ENCODE peak calls at places on chromosomes 16 and 17, in six cellular contexts. One of them, this sample, is unnamed.

GRCh38 chr16:80541306-80541694 is 507 bp downstream of the DYNLRB2 start:
- DNase-seq in GM06990: no peak
- DNase-seq in H1: no peak
- DNase-seq in Caco-2: no peak
- DNase-seq in Calu3: no peak
- DNase-seq in transverse colon: no peak
- DNase-seq in this sample: no peak

GRCh38 chr17:33260638-33261037 is 32.5 kb downstream of the ASIC2 start:
- DNase-seq in GM06990: no peak
- DNase-seq in H1: peak
- DNase-seq in Caco-2: no peak
- DNase-seq in Calu3: no peak
- DNase-seq in transverse colon: peak
- DNase-seq in this sample: no peak

GRCh38 chr17:69284646-69285045 is 42.3 kb downstream of the ABCA5 start:
- DNase-seq in GM06990: no peak
- DNase-seq in H1: no peak
- DNase-seq in Caco-2: no peak
- DNase-seq in Calu3: no peak
- DNase-seq in transverse colon: no peak
- DNase-seq in this sample: no peak

GRCh38 chr17:17680477-17681186 is 626 bp upstream of the RAI1 start:
- DNase-seq in GM06990: no peak
- DNase-seq in H1: no peak
- DNase-seq in Caco-2: no peak
- DNase-seq in Calu3: no peak
- DNase-seq in transverse colon: no peak
- DNase-seq in this sample: no peak

GRCh38 chr17:3712811-3713463 is 10.8 kb upstream of the HASPIN start:
- DNase-seq in GM06990: no peak
- DNase-seq in H1: no peak
- DNase-seq in Caco-2: no peak
- DNase-seq in Calu3: no peak
- DNase-seq in transverse colon: no peak
- DNase-seq in this sample: no peak

GRCh38 chr16:2090819-2091721 is 43.3 kb downstream of the TSC2 start:
- DNase-seq in GM06990: no peak
- DNase-seq in H1: peak
- DNase-seq in Caco-2: peak
- DNase-seq in Calu3: peak
- DNase-seq in transverse colon: peak
- DNase-seq in this sample: peak

GRCh38 chr17:57132663-57133062 is 47.6 kb downstream of the AKAP1 start:
- DNase-seq in GM06990: no peak
- DNase-seq in H1: no peak
- DNase-seq in Caco-2: no peak
- DNase-seq in Calu3: no peak
- DNase-seq in transverse colon: no peak
- DNase-seq in this sample: no peak

GRCh38 chr16:78133919-78134318 is 34.5 kb downstream of the WWOX start:
- DNase-seq in GM06990: no peak
- DNase-seq in H1: no peak
- DNase-seq in Caco-2: peak
- DNase-seq in Calu3: no peak
- DNase-seq in transverse colon: no peak
- DNase-seq in this sample: no peak

GRCh38 chr17:49577978-49578893 is 2.6 kb downstream of the NXPH3 start:
- DNase-seq in GM06990: no peak
- DNase-seq in H1: no peak
- DNase-seq in Caco-2: no peak
- DNase-seq in Calu3: no peak
- DNase-seq in transverse colon: no peak
- DNase-seq in this sample: no peak

GRCh38 chr17:40556884-40557414 is 8.3 kb downstream of the CCR7 start:
- DNase-seq in GM06990: no peak
- DNase-seq in H1: no peak
- DNase-seq in Caco-2: no peak
- DNase-seq in Calu3: no peak
- DNase-seq in transverse colon: no peak
- DNase-seq in this sample: no peak

GRCh38 chr17:80765241-80766022 is 220.8 kb downstream of the RPTOR start:
- DNase-seq in GM06990: no peak
- DNase-seq in H1: no peak
- DNase-seq in Caco-2: no peak
- DNase-seq in Calu3: no peak
- DNase-seq in transverse colon: no peak
- DNase-seq in this sample: no peak

GRCh38 chr17:80545499-80545826 is 825 bp downstream of the RPTOR start:
- DNase-seq in GM06990: no peak
- DNase-seq in H1: no peak
- DNase-seq in Caco-2: peak
- DNase-seq in Calu3: no peak
- DNase-seq in transverse colon: no peak
- DNase-seq in this sample: no peak

GRCh38 chr16:66342294-66342900 is 24.1 kb upstream of the CDH5 start:
- DNase-seq in GM06990: no peak
- DNase-seq in H1: peak
- DNase-seq in Caco-2: peak
- DNase-seq in Calu3: peak
- DNase-seq in transverse colon: no peak
- DNase-seq in this sample: peak

GRCh38 chr16:59459811-59460210 is 725.7 kb upstream of the GOT2 start:
- DNase-seq in GM06990: no peak
- DNase-seq in H1: no peak
- DNase-seq in Caco-2: no peak
- DNase-seq in Calu3: no peak
- DNase-seq in transverse colon: no peak
- DNase-seq in this sample: no peak

GRCh38 chr16:10390867-10391266 is 5.0 kb downstream of the ATF7IP2 start:
- DNase-seq in GM06990: no peak
- DNase-seq in H1: no peak
- DNase-seq in Caco-2: no peak
- DNase-seq in Calu3: no peak
- DNase-seq in transverse colon: no peak
- DNase-seq in this sample: no peak

GRCh38 chr16:78809535-78809934 is 710.1 kb downstream of the WWOX start:
- DNase-seq in GM06990: no peak
- DNase-seq in H1: no peak
- DNase-seq in Caco-2: no peak
- DNase-seq in Calu3: no peak
- DNase-seq in transverse colon: no peak
- DNase-seq in this sample: no peak

GRCh38 chr16:66248096-66248495 is 118.4 kb upstream of the CDH5 start:
- DNase-seq in GM06990: no peak
- DNase-seq in H1: no peak
- DNase-seq in Caco-2: no peak
- DNase-seq in Calu3: no peak
- DNase-seq in transverse colon: peak
- DNase-seq in this sample: no peak

GRCh38 chr17:15289285-15290185 is 24.4 kb upstream of the PMP22 start:
- DNase-seq in GM06990: no peak
- DNase-seq in H1: no peak
- DNase-seq in Caco-2: no peak
- DNase-seq in Calu3: peak
- DNase-seq in transverse colon: no peak
- DNase-seq in this sample: no peak

GRCh38 chr17:29588561-29589411 is 662 bp downstream of the GIT1 start:
- DNase-seq in GM06990: peak
- DNase-seq in H1: peak
- DNase-seq in Caco-2: peak
- DNase-seq in Calu3: peak
- DNase-seq in transverse colon: peak
- DNase-seq in this sample: no peak

GRCh38 chr17:74231846-74232713 is 18.7 kb downstream of the TTYH2 start:
- DNase-seq in GM06990: no peak
- DNase-seq in H1: no peak
- DNase-seq in Caco-2: no peak
- DNase-seq in Calu3: no peak
- DNase-seq in transverse colon: no peak
- DNase-seq in this sample: no peak

GRCh38 chr16:26709175-26709574 is 357.6 kb upstream of the C16orf82 start:
- DNase-seq in GM06990: no peak
- DNase-seq in H1: no peak
- DNase-seq in Caco-2: no peak
- DNase-seq in Calu3: no peak
- DNase-seq in transverse colon: no peak
- DNase-seq in this sample: no peak

GRCh38 chr16:29651950-29652349 is 11.1 kb upstream of the SPN start:
- DNase-seq in GM06990: no peak
- DNase-seq in H1: no peak
- DNase-seq in Caco-2: no peak
- DNase-seq in Calu3: no peak
- DNase-seq in transverse colon: no peak
- DNase-seq in this sample: no peak

GRCh38 chr16:1435921-1436697 is 5.2 kb downstream of the PERCC1 start:
- DNase-seq in GM06990: no peak
- DNase-seq in H1: no peak
- DNase-seq in Caco-2: peak
- DNase-seq in Calu3: no peak
- DNase-seq in transverse colon: no peak
- DNase-seq in this sample: no peak

GRCh38 chr16:80931985-80932720 is 74.5 kb downstream of the CMC2 start:
- DNase-seq in GM06990: peak
- DNase-seq in H1: peak
- DNase-seq in Caco-2: peak
- DNase-seq in Calu3: peak
- DNase-seq in transverse colon: peak
- DNase-seq in this sample: peak

GRCh38 chr17:6914711-6915110 is 81.1 kb upstream of the ALOX12 start:
- DNase-seq in GM06990: no peak
- DNase-seq in H1: no peak
- DNase-seq in Caco-2: peak
- DNase-seq in Calu3: no peak
- DNase-seq in transverse colon: no peak
- DNase-seq in this sample: no peak

GRCh38 chr17:8991514-8992285 is 26.2 kb upstream of the PIK3R5 start:
- DNase-seq in GM06990: no peak
- DNase-seq in H1: peak
- DNase-seq in Caco-2: peak
- DNase-seq in Calu3: peak
- DNase-seq in transverse colon: peak
- DNase-seq in this sample: peak
- TF ChIP-seq CTCF in GM06990: peak
- TF ChIP-seq CTCF in H1: peak
- TF ChIP-seq CTCF in Caco-2: peak
- TF ChIP-seq CTCF in Calu3: no peak
- TF ChIP-seq CTCF in transverse colon: peak
- TF ChIP-seq CTCF in this sample: peak

GRCh38 chr17:58593121-58593520 is 78.7 kb upstream of the MTMR4 start:
- DNase-seq in GM06990: no peak
- DNase-seq in H1: no peak
- DNase-seq in Caco-2: no peak
- DNase-seq in Calu3: no peak
- DNase-seq in transverse colon: no peak
- DNase-seq in this sample: no peak

GRCh38 chr17:58590377-58590776 is 75.9 kb upstream of the MTMR4 start:
- DNase-seq in GM06990: no peak
- DNase-seq in H1: no peak
- DNase-seq in Caco-2: no peak
- DNase-seq in Calu3: no peak
- DNase-seq in transverse colon: no peak
- DNase-seq in this sample: no peak

GRCh38 chr17:58587713-58588117 is 73.3 kb upstream of the MTMR4 start:
- DNase-seq in GM06990: peak
- DNase-seq in H1: peak
- DNase-seq in Caco-2: peak
- DNase-seq in Calu3: peak
- DNase-seq in transverse colon: peak
- DNase-seq in this sample: peak

GRCh38 chr17:58595194-58595792 is 80.9 kb upstream of the MTMR4 start:
- DNase-seq in GM06990: no peak
- DNase-seq in H1: no peak
- DNase-seq in Caco-2: peak
- DNase-seq in Calu3: no peak
- DNase-seq in transverse colon: no peak
- DNase-seq in this sample: no peak

GRCh38 chr17:58591455-58591854 is 77.0 kb upstream of the MTMR4 start:
- DNase-seq in GM06990: no peak
- DNase-seq in H1: no peak
- DNase-seq in Caco-2: no peak
- DNase-seq in Calu3: no peak
- DNase-seq in transverse colon: no peak
- DNase-seq in this sample: no peak
- TF ChIP-seq CTCF in GM06990: no peak
- TF ChIP-seq CTCF in H1: no peak
- TF ChIP-seq CTCF in Caco-2: peak
- TF ChIP-seq CTCF in Calu3: no peak
- TF ChIP-seq CTCF in transverse colon: no peak
- TF ChIP-seq CTCF in this sample: peak

GRCh38 chr17:65231086-65231485 is 93.9 kb downstream of the RGS9 start:
- DNase-seq in GM06990: no peak
- DNase-seq in H1: no peak
- DNase-seq in Caco-2: no peak
- DNase-seq in Calu3: no peak
- DNase-seq in transverse colon: no peak
- DNase-seq in this sample: no peak
- TF ChIP-seq CTCF in GM06990: peak
- TF ChIP-seq CTCF in H1: no peak
- TF ChIP-seq CTCF in Caco-2: no peak
- TF ChIP-seq CTCF in Calu3: no peak
- TF ChIP-seq CTCF in transverse colon: no peak
- TF ChIP-seq CTCF in this sample: no peak

GRCh38 chr17:45451131-45451530 is 18.5 kb upstream of the ARHGAP27 start:
- DNase-seq in GM06990: no peak
- DNase-seq in H1: no peak
- DNase-seq in Caco-2: no peak
- DNase-seq in Calu3: no peak
- DNase-seq in transverse colon: no peak
- DNase-seq in this sample: no peak
- TF ChIP-seq CTCF in GM06990: no peak
- TF ChIP-seq CTCF in H1: peak
- TF ChIP-seq CTCF in Caco-2: no peak
- TF ChIP-seq CTCF in Calu3: no peak
- TF ChIP-seq CTCF in transverse colon: no peak
- TF ChIP-seq CTCF in this sample: no peak

DNA sequence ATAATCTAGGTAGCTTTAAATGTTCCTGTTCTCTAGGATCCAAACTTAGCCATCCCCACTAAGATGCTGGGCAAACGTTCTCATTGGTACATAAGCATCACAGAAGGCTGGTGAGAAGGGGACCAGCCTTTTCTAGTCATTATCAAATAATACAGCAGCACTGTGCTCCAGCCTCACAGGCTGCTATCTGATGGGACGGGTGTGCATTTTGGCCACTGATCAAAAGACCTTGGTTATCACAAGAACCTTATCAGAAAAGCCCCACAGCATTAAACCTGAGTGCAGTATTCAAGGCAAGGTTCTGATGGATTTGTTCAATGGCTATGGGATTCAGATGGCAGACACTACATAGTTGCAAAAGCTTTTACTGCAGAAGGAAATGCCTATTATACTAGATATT is 19.1 kb upstream of the KPNB1 start:
- DNase-seq in GM06990: no peak
- DNase-seq in H1: no peak
- DNase-seq in Caco-2: no peak
- DNase-seq in Calu3: no peak
- DNase-seq in transverse colon: no peak
- DNase-seq in this sample: no peak
- TF ChIP-seq CTCF in GM06990: no peak
- TF ChIP-seq CTCF in H1: no peak
- TF ChIP-seq CTCF in Caco-2: no peak
- TF ChIP-seq CTCF in Calu3: no peak
- TF ChIP-seq CTCF in transverse colon: no peak
- TF ChIP-seq CTCF in this sample: no peak

This sample was measured in nephron progenitor cell.